ENCODE peak calls at places on chromosome 18, in five cellular contexts. M is tibial artery, F is astrocyte of the cerebellum, Z is body of pancreas, W is dorsolateral prefrontal cortex. A is an unnamed sample.

GRCh38 chr18:14781671-14782070 is 33.7 kb downstream of the ANKRD30B start:
- DNase-seq in M (no peak), Z (no peak), F (no peak), W (no peak), A (no peak)

GRCh38 chr18:60350975-60351374 is 21.6 kb downstream of the MC4R start:
- DNase-seq in W (no peak), Z (no peak), F (no peak), M (no peak), A (no peak)

GRCh38 chr18:63505566-63506335 is 29.0 kb downstream of the SERPINB5 start:
- DNase-seq in Z (peak; percentile 9), F (no peak), M (no peak), W (no peak), A (no peak)

GRCh38 chr18:63321291-63321690 is 1.7 kb upstream of the BCL2 start:
- DNase-seq in W (no peak), Z (no peak), F (no peak), M (no peak), A (no peak)

GRCh38 chr18:8519102-8519501 is 90.1 kb upstream of the RAB12 start:
- DNase-seq in M (no peak), W (no peak), Z (no peak), F (no peak), A (no peak)

GRCh38 chr18:48842259-48843061 is 108.3 kb downstream of the SMAD7 start:
- DNase-seq in Z (peak; percentile 51), W (no peak), F (no peak), M (peak; percentile 63), A (no peak)

GRCh38 chr18:28837100-28837499 is 660.2 kb upstream of the CDH2 start:
- DNase-seq in W (no peak), F (no peak), M (no peak), Z (no peak), A (no peak)

GRCh38 chr18:63368611-63369010 is 1.6 kb upstream of the KDSR start:
- DNase-seq in M (no peak), F (no peak), Z (no peak), W (no peak), A (no peak)

GRCh38 chr18:48979944-48980890 is 29.5 kb upstream of the SMAD7 start:
- DNase-seq in Z (no peak), F (no peak), W (no peak), M (no peak), A (no peak)

GRCh38 chr18:45540146-45540545 is 75.1 kb upstream of the SLC14A2 start:
- DNase-seq in F (no peak), M (no peak), W (no peak), Z (no peak), A (no peak)

GRCh38 chr18:23779696-23780303 is 90.5 kb downstream of the LAMA3 start:
- DNase-seq in W (no peak), M (no peak), F (no peak), Z (no peak), A (no peak)

GRCh38 chr18:47418746-47419145 is 167.3 kb upstream of the SKOR2 start:
- DNase-seq in Z (no peak), F (no peak), M (no peak), W (no peak), A (no peak)

GRCh38 chr18:11676867-11677266 is 12.2 kb upstream of the GNAL start:
- DNase-seq in F (no peak), W (no peak), M (peak; percentile 39), Z (no peak), A (no peak)

GRCh38 chr18:57439617-57439975 is 4.4 kb downstream of the ONECUT2 start:
- DNase-seq in M (no peak), W (no peak), F (no peak), Z (no peak), A (no peak)

GRCh38 chr18:10565835-10566234 is 40.0 kb downstream of the NAPG start:
- DNase-seq in M (no peak), F (no peak), Z (no peak), W (peak; percentile 84), A (no peak)

GRCh38 chr18:3994061-3994687 is 460.9 kb downstream of the DLGAP1 start:
- DNase-seq in W (no peak), F (no peak), Z (no peak), M (no peak), A (no peak)

DNA sequence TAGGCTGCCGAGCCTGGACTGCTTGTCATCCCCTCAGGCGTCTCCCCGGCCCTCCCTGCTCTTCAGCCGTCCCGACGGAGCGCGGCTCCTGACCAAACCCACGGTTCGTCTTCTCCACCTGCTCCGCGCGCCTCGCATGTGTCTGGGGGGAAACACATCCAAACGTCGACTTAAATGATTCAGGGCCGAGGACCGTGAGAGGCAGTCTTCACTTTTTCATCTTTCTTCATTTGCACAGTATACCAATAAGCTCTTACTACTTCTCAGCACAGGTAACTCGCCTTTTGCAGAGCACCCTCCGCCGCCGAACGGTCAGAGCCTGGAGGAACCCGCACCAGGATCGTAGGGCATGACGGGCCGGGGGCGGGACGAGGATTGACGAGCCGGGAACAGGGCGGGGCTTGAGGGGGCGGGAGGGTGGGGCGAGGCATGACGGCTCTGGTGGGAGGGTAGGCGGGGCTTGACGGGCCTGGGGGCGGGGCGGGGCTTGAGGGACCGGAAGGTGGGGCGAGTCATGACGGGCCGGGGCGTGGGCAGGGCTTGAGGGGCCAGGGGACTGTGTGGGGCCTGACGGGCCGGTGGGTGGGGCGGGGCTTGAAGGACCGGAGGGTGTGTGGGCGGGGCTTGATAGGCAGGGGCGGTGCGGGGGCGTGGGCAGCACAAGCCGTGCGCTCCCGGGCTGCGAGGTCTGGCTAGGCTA is at the start of gene SEH1L:
- DNase-seq in M (peak; percentile 100), W (peak; percentile 98), F (peak; percentile 97), Z (peak; percentile 100), A (peak; percentile 95)
- H3K4me3 ChIP-seq in M (peak within 1 kb of the TSS; percentile 84), W (peak within 1 kb of the TSS; percentile 85), F (peak within 1 kb of the TSS; percentile 77), Z (peak within 1 kb of the TSS; percentile 42), A (peak within 1 kb of the TSS; percentile 66)

GRCh38 chr18:51192026-51192425 is 5.5 kb downstream of the MEX3C start:
- DNase-seq in Z (no peak), W (no peak), F (no peak), M (no peak), A (no peak)
- H3K4me3 ChIP-seq in Z (no peak overlapping the region), W (no peak overlapping the region), F (no peak overlapping the region), M (no peak overlapping the region), A (no peak overlapping the region)

GRCh38 chr18:73688161-73688560 is 459.5 kb downstream of the FBXO15 start:
- DNase-seq in W (no peak), F (no peak), Z (no peak), M (no peak), A (no peak)

GRCh38 chr18:73691624-73692023 is 456.0 kb downstream of the FBXO15 start:
- DNase-seq in Z (no peak), F (no peak), M (no peak), W (no peak), A (no peak)

GRCh38 chr18:73690222-73690621 is 457.4 kb downstream of the FBXO15 start:
- DNase-seq in F (no peak), Z (no peak), M (no peak), W (no peak), A (no peak)

GRCh38 chr18:73691118-73691517 is 456.5 kb downstream of the FBXO15 start:
- DNase-seq in W (no peak), Z (no peak), M (no peak), F (no peak), A (peak; percentile 43)

GRCh38 chr18:73688851-73689659 is 458.6 kb downstream of the FBXO15 start:
- DNase-seq in Z (no peak), W (no peak), M (no peak), F (peak; percentile 83), A (peak; percentile 84)
- H3K4me3 ChIP-seq in Z (no peak overlapping the region), W (no peak overlapping the region), M (no peak overlapping the region), F (no peak overlapping the region), A (no peak overlapping the region)

GRCh38 chr18:35306588-35307250 is 16.7 kb upstream of the ZSCAN30 start:
- DNase-seq in W (no peak), F (no peak), M (no peak), Z (no peak), A (no peak)
- H3K4me3 ChIP-seq in W (no peak overlapping the region), F (no peak overlapping the region), M (no peak overlapping the region), Z (no peak overlapping the region), A (no peak overlapping the region)

GRCh38 chr18:78393463-78393862 is 586.2 kb upstream of the SALL3 start:
- DNase-seq in F (no peak), W (no peak), Z (peak; percentile 38), M (no peak), A (no peak)

GRCh38 chr18:78399992-78400503 is 579.6 kb upstream of the SALL3 start:
- DNase-seq in Z (no peak), W (no peak), M (no peak), F (no peak), A (no peak)

GRCh38 chr18:78396077-78396476 is 583.5 kb upstream of the SALL3 start:
- DNase-seq in M (no peak), F (no peak), Z (no peak), W (no peak), A (no peak)

GRCh38 chr18:78402440-78402839 is 577.2 kb upstream of the SALL3 start:
- DNase-seq in Z (no peak), F (no peak), M (no peak), W (no peak), A (no peak)

GRCh38 chr18:78396756-78397155 is 582.9 kb upstream of the SALL3 start:
- DNase-seq in W (no peak), Z (no peak), F (no peak), M (no peak), A (no peak)
- H3K4me3 ChIP-seq in W (no peak overlapping the region), Z (no peak overlapping the region), F (no peak overlapping the region), M (no peak overlapping the region), A (no peak overlapping the region)

GRCh38 chr18:1150344-1150743 is 245.7 kb downstream of the ADCYAP1 start:
- DNase-seq in W (no peak), M (no peak), F (no peak), Z (no peak), A (no peak)

GRCh38 chr18:1147616-1148184 is 243.0 kb downstream of the ADCYAP1 start:
- DNase-seq in M (no peak), Z (no peak), W (no peak), F (peak; percentile 2), A (no peak)

GRCh38 chr18:1149709-1150108 is 245.0 kb downstream of the ADCYAP1 start:
- DNase-seq in Z (no peak), F (no peak), W (no peak), M (no peak), A (no peak)
- H3K4me3 ChIP-seq in Z (no peak overlapping the region), F (no peak overlapping the region), W (no peak overlapping the region), M (no peak overlapping the region), A (no peak overlapping the region)

GRCh38 chr18:22152093-22152492 is 17.3 kb upstream of the GATA6 start:
- DNase-seq in Z (no peak), W (no peak), F (no peak), M (no peak), A (no peak)
- H3K4me3 ChIP-seq in Z (no peak overlapping the region), W (no peak overlapping the region), F (no peak overlapping the region), M (no peak overlapping the region), A (no peak overlapping the region)

DNA sequence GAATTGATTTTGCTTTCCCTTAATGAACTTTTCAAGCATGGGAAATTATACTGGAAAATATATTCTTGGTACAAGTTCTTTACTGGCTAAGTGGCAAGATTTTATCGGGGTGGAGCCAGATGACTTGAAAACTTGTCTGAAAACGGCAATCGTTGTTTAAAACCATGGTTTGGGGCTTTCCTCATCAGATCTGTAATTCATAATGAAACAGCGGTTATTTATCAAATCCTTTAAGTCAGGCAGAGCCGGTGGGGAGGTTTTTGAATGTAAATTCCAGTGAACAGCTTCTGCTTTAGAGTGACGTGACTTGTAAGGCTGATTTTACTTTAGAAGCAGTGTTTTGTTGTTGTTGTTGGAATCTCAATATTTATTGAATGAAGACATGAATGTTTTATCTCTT is 2.6 kb downstream of the SEC11C start:
- DNase-seq in Z (no peak), W (no peak), F (no peak), M (no peak), A (no peak)
- H3K4me3 ChIP-seq in Z (no peak overlapping the region), W (peak overlapping the region; percentile 99), F (no peak overlapping the region), M (no peak overlapping the region), A (no peak overlapping the region)